ENCODE peak calls at places on chromosomes 11 and 22, in six cellular contexts. W, V, A, O, M and T are unnamed samples. For H3K36me3, the result is how much of the 10 kb centered on the place peaks cover.

GRCh38 chr11:107696140-107696539 is 15.7 kb downstream of the SLN start:
- DNase-seq in V (no peak), M (no peak), O (no peak), A (no peak), W (no peak), T (no peak)

GRCh38 chr22:45604239-45604711 is 67.4 kb upstream of the ATXN10 start:
- DNase-seq in V (no peak), A (no peak), O (no peak), W (no peak), M (no peak), T (no peak)

GRCh38 chr22:33400061-33400840 is 342.1 kb upstream of the SYN3 start:
- DNase-seq in A (no peak), V (no peak), O (no peak), W (no peak), M (no peak), T (no peak)

GRCh38 chr22:22821340-22821739 is 66.3 kb upstream of the IGLL5 start:
- DNase-seq in A (no peak), W (no peak), O (no peak), M (no peak), V (no peak), T (no peak)

GRCh38 chr11:31487848-31488247 is 21.6 kb downstream of the IMMP1L start:
- DNase-seq in V (peak), A (no peak), M (peak), O (no peak), W (peak), T (no peak)

GRCh38 chr11:16292167-16292859 is 64.0 kb downstream of the SOX6 start:
- DNase-seq in O (no peak), A (no peak), W (peak), M (no peak), V (no peak), T (no peak)

GRCh38 chr11:17479284-17480214 is 2.9 kb upstream of the ABCC8 start:
- DNase-seq in W (peak), M (peak), V (peak), O (no peak), A (no peak), T (no peak)

GRCh38 chr22:49350441-49351121 is 477.1 kb downstream of the BRD1 start:
- DNase-seq in O (no peak), V (no peak), M (no peak), A (no peak), W (peak), T (no peak)

GRCh38 chr11:117673561-117673960 is 123.5 kb downstream of the DSCAML1 start:
- DNase-seq in V (no peak), O (no peak), A (no peak), M (no peak), W (peak), T (no peak)

GRCh38 chr11:28010001-28010400 is 98.0 kb downstream of the KIF18A start:
- DNase-seq in W (no peak), M (no peak), A (no peak), O (no peak), V (no peak), T (no peak)
- H3K36me3 ChIP-seq in W (under half), M (under half), A (under half), O (under half), V (under half), T (under half)

DNA sequence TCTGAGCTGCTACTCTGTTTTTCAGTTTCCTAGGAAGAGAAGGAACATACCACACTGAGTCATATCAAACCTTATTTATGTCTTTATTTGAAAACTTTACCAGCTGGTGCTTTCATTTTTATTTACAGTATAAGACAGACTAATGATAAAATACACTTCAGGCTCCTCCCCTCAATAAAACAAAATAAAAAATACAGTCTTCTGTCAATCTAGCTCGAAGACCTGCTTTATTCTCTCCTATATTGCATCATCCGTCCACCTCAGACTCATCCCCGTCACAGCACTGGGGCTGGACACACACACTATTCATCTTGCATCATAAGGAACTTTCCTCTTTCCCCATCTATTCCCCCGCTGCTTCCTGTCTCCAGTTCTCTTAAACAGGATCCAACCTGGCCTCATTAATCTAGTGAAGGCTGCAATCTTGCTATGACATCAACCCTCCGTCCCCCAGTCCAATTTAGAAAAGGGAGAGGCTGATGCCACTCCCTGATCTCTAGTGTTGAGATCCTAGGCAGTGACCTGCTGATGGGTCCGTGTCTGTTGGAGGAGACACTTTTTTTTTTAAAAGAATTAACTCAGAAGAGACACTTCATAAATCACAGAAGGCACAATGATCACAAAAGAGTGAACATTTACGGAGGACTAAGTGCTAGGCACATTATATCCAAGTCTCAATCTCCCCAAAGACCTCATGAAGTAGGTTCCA is 1.1 kb downstream of the XBP1 start:
- DNase-seq in A (peak), V (no peak), O (no peak), M (peak), W (no peak), T (no peak)
- H3K36me3 ChIP-seq in A (under half), V (half or more), O (under half), M (under half), W (half or more), T (under half)

GRCh38 chr22:27204817-27205216 is 547.4 kb downstream of the MIAT start:
- DNase-seq in V (no peak), O (no peak), W (no peak), M (no peak), A (no peak), T (no peak)
- H3K36me3 ChIP-seq in V (under half), O (under half), W (under half), M (under half), A (under half), T (under half)

GRCh38 chr11:45860764-45861510 is 13.7 kb downstream of the CRY2 start:
- DNase-seq in O (peak), V (no peak), W (no peak), A (no peak), M (no peak), T (no peak)
- H3K36me3 ChIP-seq in O (half or more), V (half or more), W (under half), A (under half), M (half or more), T (under half)